ENCODE peak calls at places on chromosomes 1 and 21, in nine cellular contexts. U is naive B cell; W is CD4-positive, alpha-beta T cell; V is activated effector memory CD4-positive, alpha-beta T cell treated with anti-CD3 and anti-CD28 coated beads, Interleukin-2, amount 50 U/mL, for 16 hours; B is astrocyte of the spinal cord; G is HEK293T; E is NCI-H774; F is Kasumi-1; D is anterior cingulate cortex. I is an unnamed sample.

GRCh38 chr1:151398691-151399065 is 695 bp upstream of the PSMB4 start:
- DNase-seq in W (no peak), B (no peak), E (no peak), D (no peak), F (no peak), G (no peak), V (peak; percentile 65), U (no peak), I (no peak)

GRCh38 chr1:162612606-162613400 is 19.5 kb upstream of the DDR2 start:
- DNase-seq in G (no peak), U (no peak), D (no peak), E (no peak), F (no peak), V (no peak), W (no peak), B (peak; percentile 18), I (no peak)

GRCh38 chr21:42555756-42556438 is 42.2 kb downstream of the SLC37A1 start:
- DNase-seq in E (no peak), G (no peak), V (peak; percentile 42), B (no peak), W (no peak), D (no peak), F (no peak), U (no peak), I (peak; percentile 56)

GRCh38 chr1:154607084-154607747 is 770 bp downstream of the ADAR start:
- DNase-seq in W (peak; percentile 8), G (no peak), U (no peak), B (peak; percentile 46), D (peak; percentile 59), F (peak; percentile 28), E (no peak), V (no peak), I (peak; percentile 79)

GRCh38 chr1:224211262-224211962 is 28.4 kb downstream of the DEGS1 start:
- DNase-seq in W (no peak), F (no peak), G (no peak), U (no peak), E (peak; percentile 58), B (peak; percentile 79), D (no peak), V (peak; percentile 3), I (no peak)

GRCh38 chr1:87683557-87683956 is 354.9 kb downstream of the LMO4 start:
- DNase-seq in V (no peak), E (peak; percentile 35), D (no peak), G (no peak), B (peak; percentile 11), U (no peak), W (no peak), F (no peak), I (no peak)

GRCh38 chr1:94299627-94300552 is 62.5 kb upstream of the ARHGAP29 start:
- DNase-seq in U (no peak), V (no peak), D (no peak), W (no peak), B (peak; percentile 80), G (no peak), E (no peak), F (no peak), I (no peak)

GRCh38 chr21:44462834-44463200 is 7.5 kb downstream of the LRRC3 start:
- DNase-seq in G (no peak), E (no peak), V (peak; percentile 27), W (no peak), U (no peak), F (no peak), B (no peak), D (no peak), I (no peak)

GRCh38 chr1:202663141-202663540 is 47.1 kb downstream of the SYT2 start:
- DNase-seq in V (no peak), F (no peak), G (no peak), B (no peak), U (no peak), W (no peak), E (no peak), D (no peak), I (no peak)

GRCh38 chr1:151968058-151968457 is 25.6 kb downstream of the S100A10 start:
- DNase-seq in E (no peak), F (peak; percentile 63), D (no peak), B (peak; percentile 55), W (peak; percentile 26), U (peak; percentile 29), V (peak; percentile 74), G (peak; percentile 67), I (no peak)

GRCh38 chr21:38139380-38140168 is 117.2 kb upstream of the KCNJ15 start:
- DNase-seq in F (no peak), W (no peak), U (no peak), E (peak; percentile 20), G (no peak), D (no peak), B (peak; percentile 24), V (no peak), I (no peak)

GRCh38 chr1:23168462-23169218 is at the start of gene LUZP1:
- DNase-seq in D (peak; percentile 87), B (peak; percentile 87), U (peak; percentile 77), G (peak; percentile 84), E (peak; percentile 36), V (peak; percentile 96), W (peak; percentile 81), F (peak; percentile 72), I (peak; percentile 97)

GRCh38 chr1:207811920-207812720 is 60.3 kb downstream of the CD46 start:
- DNase-seq in U (no peak), B (no peak), W (no peak), F (no peak), E (no peak), G (peak; percentile 53), D (peak; percentile 56), V (no peak), I (no peak)

GRCh38 chr1:100883963-100884362 is 10.7 kb downstream of the EXTL2 start:
- DNase-seq in V (no peak), D (no peak), F (no peak), B (peak; percentile 82), W (no peak), E (no peak), U (no peak), G (peak; percentile 34), I (no peak)

GRCh38 chr1:23393706-23394105 is 24.1 kb upstream of the ZNF436 start:
- DNase-seq in D (no peak), F (no peak), G (no peak), V (no peak), B (peak; percentile 83), W (no peak), U (no peak), E (no peak), I (peak; percentile 87)

GRCh38 chr1:147627435-147628110 is 42.8 kb downstream of the ACP6 start:
- DNase-seq in E (peak; percentile 49), B (peak; percentile 45), D (peak; percentile 8), U (peak; percentile 33), V (peak; percentile 82), G (peak; percentile 84), F (peak; percentile 44), W (peak; percentile 40), I (peak; percentile 86)

GRCh38 chr1:45953934-45954333 is 150.5 kb downstream of the MAST2 start:
- DNase-seq in V (no peak), D (no peak), W (no peak), G (peak; percentile 11), E (no peak), U (no peak), B (peak; percentile 36), F (no peak), I (no peak)

GRCh38 chr1:151945725-151946365 is 36.5 kb upstream of the THEM4 start:
- DNase-seq in V (peak; percentile 94), G (peak; percentile 79), D (no peak), W (peak; percentile 78), U (peak; percentile 55), E (peak; percentile 33), B (peak; percentile 96), F (peak; percentile 60), I (no peak)

GRCh38 chr1:22729921-22730320 is 19.3 kb downstream of the EPHB2 start:
- DNase-seq in V (no peak), W (no peak), U (no peak), F (no peak), D (no peak), E (no peak), B (no peak), G (no peak), I (no peak)

I was measured in spleen.